ENCODE peak calls at places on chromosomes 2 and 18, in four cellular contexts. Y is fibroblast of villous mesenchyme, L is left lung, F is GM12865. D is an unnamed sample.
A peak's percentile ranks its signal among the peaks of the same experiment; 100 is the strongest.

GRCh38 chr2:159124931-159125467 is 156.6 kb downstream of the TANC1 start:
- DNase-seq in F (no peak), Y (peak; percentile 69), L (no peak), D (no peak)

GRCh38 chr18:79928563-79928960 is 22.9 kb downstream of the SLC66A2 start:
- DNase-seq in F (no peak), L (no peak), Y (no peak), D (peak; percentile 56)

GRCh38 chr18:10374615-10375295 is 79.7 kb upstream of the APCDD1 start:
- DNase-seq in Y (peak; percentile 61), F (no peak), L (no peak), D (no peak)

GRCh38 chr2:60820416-60821132 is 60.8 kb upstream of the REL start:
- DNase-seq in F (no peak), L (no peak), Y (no peak), D (no peak)

GRCh38 chr2:231554327-231554726 is 24.1 kb upstream of the NMUR1 start:
- DNase-seq in L (no peak), F (no peak), Y (no peak), D (no peak)

GRCh38 chr2:72915076-72915906 is 2.0 kb upstream of the EMX1 start:
- DNase-seq in F (no peak), Y (no peak), L (no peak), D (peak; percentile 50)

GRCh38 chr2:225010804-225011203 is 31.5 kb downstream of the DOCK10 start:
- DNase-seq in F (no peak), L (no peak), Y (peak; percentile 57), D (no peak)

GRCh38 chr2:218975060-218975777 is 9.8 kb downstream of the FEV start:
- DNase-seq in L (no peak), F (no peak), Y (no peak), D (no peak)

GRCh38 chr2:213279961-213280360 is 4.3 kb upstream of the SPAG16 start:
- DNase-seq in F (no peak), Y (no peak), L (no peak), D (no peak)

GRCh38 chr2:114709936-114710850 is 267.8 kb downstream of the DPP10 start:
- DNase-seq in L (no peak), F (no peak), Y (no peak), D (no peak)

GRCh38 chr2:133955174-133955573 is 298.7 kb upstream of the MGAT5 start:
- DNase-seq in L (no peak), F (peak; percentile 28), Y (no peak), D (no peak)

GRCh38 chr2:207467716-207468347 is 61.9 kb upstream of the CREB1 start:
- DNase-seq in Y (peak; percentile 86), F (peak; percentile 71), L (no peak), D (no peak)

GRCh38 chr18:56060967-56061541 is 473.1 kb upstream of the TCF4 start:
- DNase-seq in Y (no peak), L (no peak), F (no peak), D (no peak)

GRCh38 chr18:54712758-54713157 is 115.5 kb upstream of the RAB27B start:
- DNase-seq in L (no peak), F (no peak), Y (no peak), D (no peak)

DNA sequence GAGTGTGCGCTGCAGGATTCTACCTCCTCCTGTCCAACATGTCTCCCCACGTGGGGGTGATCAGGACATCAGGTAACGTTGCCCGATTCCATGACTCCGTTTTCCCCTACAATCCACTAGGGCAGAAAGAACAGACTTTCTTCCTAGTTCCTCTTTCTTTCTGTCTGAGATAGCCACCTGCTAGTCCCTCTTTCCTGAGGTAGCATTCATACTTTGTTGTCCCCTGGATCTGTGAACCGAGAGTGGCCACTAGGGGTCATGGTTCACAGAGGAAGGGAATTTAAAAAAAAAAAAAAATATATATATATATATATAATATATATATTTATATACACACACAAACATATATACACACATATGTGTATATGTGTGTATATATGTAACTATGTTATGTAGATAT is 210.0 kb upstream of the ZNF521 start:
- DNase-seq in L (no peak), F (peak; percentile 32), Y (peak; percentile 35), D (no peak)
- TF ChIP-seq CTCF in L (no peak), F (peak; percentile 29), Y (peak; percentile 53), D (peak; percentile 76)

DNA sequence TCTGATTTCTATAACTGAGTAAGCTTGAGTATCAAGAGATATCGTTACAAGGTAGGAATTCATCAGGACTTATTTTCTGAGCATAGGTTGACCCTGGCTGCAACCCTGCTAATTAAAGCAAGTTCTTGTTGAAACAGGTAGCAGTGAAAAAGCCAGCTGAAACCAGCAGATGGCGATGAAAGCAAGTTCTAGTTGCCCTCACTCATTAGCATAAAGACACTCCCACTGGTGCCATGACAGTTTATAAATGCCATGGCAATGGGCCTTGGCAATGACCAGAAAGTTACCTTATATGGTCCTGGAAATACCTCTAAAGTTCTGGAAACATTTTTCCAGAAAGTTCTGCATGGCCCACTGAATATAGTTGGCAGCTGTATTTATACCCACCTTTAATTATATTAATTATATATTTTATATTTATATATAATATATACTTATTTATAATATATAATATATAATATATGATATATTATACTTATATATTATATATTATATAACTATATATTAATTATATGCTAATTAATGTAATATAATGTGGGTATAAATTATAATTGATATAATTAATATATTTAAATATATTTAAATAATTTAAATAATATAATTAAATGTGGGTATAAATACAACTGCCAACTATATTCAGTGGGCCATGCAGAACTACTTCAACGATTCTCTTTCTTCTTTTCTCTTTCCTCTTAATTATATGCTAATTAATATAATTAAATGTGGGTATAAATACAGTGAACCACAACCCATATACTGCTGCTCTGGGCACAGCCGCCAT is 188.0 kb downstream of the CDH7 start:
- DNase-seq in L (no peak), Y (no peak), F (peak; percentile 36), D (no peak)
- TF ChIP-seq CTCF in L (no peak), Y (no peak), F (peak; percentile 20), D (peak; percentile 69)

DNA sequence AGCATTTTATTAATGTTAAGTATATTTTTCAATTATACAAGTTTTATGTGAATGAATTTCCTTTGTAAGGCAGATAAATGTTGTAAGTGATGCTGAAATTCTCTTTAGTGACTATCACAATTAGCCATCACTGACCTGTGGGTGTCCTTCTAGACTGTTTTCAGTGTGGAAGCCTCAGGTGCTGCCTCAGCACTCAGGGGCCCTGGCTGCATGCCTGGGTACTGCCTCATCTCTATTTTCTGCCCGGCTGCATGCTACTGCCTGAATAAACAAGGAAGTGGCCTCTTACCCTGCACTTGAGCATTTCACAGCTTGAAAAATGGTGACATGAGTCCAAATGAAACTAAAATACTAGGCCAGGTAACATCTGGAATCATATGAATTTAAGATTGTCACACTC is 787.6 kb upstream of the SALL3 start:
- DNase-seq in Y (no peak), L (no peak), F (no peak), D (no peak)
- TF ChIP-seq CTCF in Y (no peak), L (peak; percentile 35), F (no peak), D (peak; percentile 61)

DNA sequence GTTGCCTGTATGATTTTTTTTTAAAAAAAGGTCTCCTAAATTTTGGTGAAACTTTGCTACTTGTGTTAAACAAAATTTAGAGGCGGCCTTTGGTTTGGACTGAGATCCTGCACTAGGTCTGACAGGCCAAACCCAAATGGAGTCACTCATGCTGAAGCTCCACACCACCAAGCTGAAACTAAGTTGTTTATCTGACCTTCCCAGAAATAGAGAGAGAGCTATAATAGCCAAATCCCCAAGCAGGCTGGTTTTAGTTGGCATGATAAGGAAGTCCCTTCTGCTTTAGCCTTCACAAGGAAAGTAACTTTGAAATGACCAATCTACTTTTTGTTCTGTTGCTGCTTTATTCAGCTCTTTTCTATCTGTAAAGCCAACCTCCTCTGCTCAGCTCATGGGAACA is 17.1 kb upstream of the THUMPD2 start:
- DNase-seq in F (no peak), L (no peak), Y (no peak), D (no peak)
- TF ChIP-seq CTCF in F (no peak), L (no peak), Y (no peak), D (no peak)

GRCh38 chr2:150994041-150994440 is 267.6 kb downstream of the RBM43 start:
- DNase-seq in F (no peak), Y (peak; percentile 47), L (no peak), D (no peak)

GRCh38 chr2:150989969-150990368 is 271.7 kb downstream of the RBM43 start:
- DNase-seq in F (no peak), L (no peak), Y (no peak), D (no peak)
- TF ChIP-seq CTCF in F (no peak), L (no peak), Y (no peak), D (no peak)

D was measured in type B pancreatic cell.